ENCODE peak calls at places on chromosome 12, in eight cellular contexts. D, U, M, S, B, R, F and X are unnamed samples.

GRCh38 chr12:111367661-111368221 is 1.2 kb downstream of the PHETA1 start:
- DNase-seq in D (no peak), U (no peak), M (peak), S (no peak), B (no peak), R (peak), F (peak), X (no peak)

GRCh38 chr12:92085040-92085439 is 60.6 kb downstream of the BTG1 start:
- DNase-seq in D (no peak), U (no peak), M (no peak), S (no peak), B (no peak), R (no peak), F (no peak), X (no peak)

GRCh38 chr12:26402648-26403047 is 207.3 kb downstream of the SSPN start:
- DNase-seq in D (no peak), U (no peak), M (no peak), S (no peak), B (peak), R (no peak), F (no peak), X (peak)

GRCh38 chr12:81896771-81897170 is 137.6 kb upstream of the PPFIA2 start:
- DNase-seq in D (no peak), U (peak), M (peak), S (no peak), B (no peak), R (peak), F (no peak), X (no peak)

GRCh38 chr12:51482808-51483532 is 58.3 kb downstream of the SLC4A8 start:
- DNase-seq in D (no peak), U (no peak), M (no peak), S (no peak), B (no peak), R (no peak), F (no peak), X (no peak)

GRCh38 chr12:78375461-78375860 is 489.1 kb upstream of the SYT1 start:
- DNase-seq in D (no peak), U (no peak), M (no peak), S (no peak), B (no peak), R (no peak), F (no peak), X (no peak)

GRCh38 chr12:75868501-75868900 is 163.1 kb downstream of the PHLDA1 start:
- DNase-seq in D (no peak), U (no peak), M (no peak), S (no peak), B (no peak), R (no peak), F (no peak), X (no peak)

GRCh38 chr12:4250691-4251090 is 22.9 kb upstream of the CCND2 start:
- DNase-seq in D (no peak), U (no peak), M (no peak), S (no peak), B (no peak), R (no peak), F (no peak), X (no peak)

GRCh38 chr12:51531284-51531981 is 59.6 kb upstream of the SCN8A start:
- DNase-seq in D (no peak), U (no peak), M (no peak), S (no peak), B (no peak), R (no peak), F (no peak), X (no peak)

GRCh38 chr12:90048918-90049317 is 340.3 kb upstream of the ATP2B1 start:
- DNase-seq in D (no peak), U (no peak), M (no peak), S (no peak), B (no peak), R (no peak), F (no peak), X (no peak)

GRCh38 chr12:127485528-127485927 is 781.4 kb upstream of the TMEM132C start:
- DNase-seq in D (no peak), U (no peak), M (no peak), S (no peak), B (peak), R (peak), F (no peak), X (peak)

GRCh38 chr12:130372936-130373335 is 35.2 kb downstream of the PIWIL1 start:
- DNase-seq in D (no peak), U (no peak), M (no peak), S (no peak), B (no peak), R (no peak), F (no peak), X (no peak)

GRCh38 chr12:130655010-130655409 is 61.1 kb downstream of the RIMBP2 start:
- DNase-seq in D (no peak), U (no peak), M (no peak), S (no peak), B (no peak), R (no peak), F (peak), X (no peak)

GRCh38 chr12:9870311-9870866 is 1.2 kb upstream of the CLEC2B start:
- DNase-seq in D (no peak), U (no peak), M (peak), S (no peak), B (no peak), R (no peak), F (no peak), X (no peak)

GRCh38 chr12:24027352-24027751 is 77.9 kb upstream of the SOX5 start:
- DNase-seq in D (no peak), U (no peak), M (no peak), S (no peak), B (no peak), R (no peak), F (no peak), X (no peak)
- TF ChIP-seq CTCF in D (no peak), U (no peak), M (no peak), S (no peak), B (no peak), R (peak), F (no peak), X (no peak)

DNA sequence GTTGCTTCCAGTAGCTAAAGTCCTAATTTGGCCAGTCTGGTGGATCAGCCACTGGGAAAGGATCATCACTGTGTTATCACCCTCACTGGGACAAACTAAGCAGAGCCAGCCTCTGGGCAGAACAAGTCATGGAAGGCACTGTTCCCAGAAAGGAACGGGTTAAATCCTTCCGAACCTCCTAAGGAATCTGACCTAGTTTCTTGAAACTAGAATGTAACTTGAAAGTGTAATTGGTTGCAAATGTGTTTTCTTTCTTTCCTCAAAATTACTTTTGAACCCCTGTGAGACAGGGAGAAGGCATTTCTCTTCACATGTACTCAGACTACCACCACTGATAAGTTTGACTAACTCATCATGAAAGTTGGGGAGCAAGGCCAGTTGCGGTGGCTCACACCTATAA is 18.7 kb upstream of the KICS2 start:
- DNase-seq in D (no peak), U (no peak), M (no peak), S (no peak), B (no peak), R (no peak), F (no peak), X (no peak)
- H3K27ac ChIP-seq in D (no peak), U (no peak), M (no peak), S (no peak), B (no peak), R (no peak), F (no peak), X (no peak)

DNA sequence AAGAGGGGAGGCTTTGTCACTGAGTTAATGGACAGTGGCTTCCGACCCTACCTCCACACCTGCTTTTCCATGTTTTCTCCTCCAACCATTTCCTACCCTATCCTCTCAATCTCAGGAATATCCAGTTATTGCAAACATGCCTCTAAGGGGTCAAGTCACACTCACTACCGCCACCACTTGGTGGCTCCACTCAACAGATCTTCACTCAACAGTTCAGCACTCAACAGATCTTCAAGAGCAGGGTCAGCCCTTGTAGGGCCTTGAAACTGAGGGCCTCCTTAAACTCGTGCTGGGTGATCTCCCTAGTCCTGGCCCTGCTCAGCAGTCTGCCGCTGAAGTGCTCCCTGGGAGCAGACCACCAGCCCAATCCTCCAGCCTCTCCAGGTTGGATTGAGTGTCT is 14.2 kb downstream of the ZNF641 start:
- DNase-seq in D (no peak), U (peak), M (no peak), S (no peak), B (no peak), R (no peak), F (no peak), X (no peak)
- TF ChIP-seq CTCF in D (no peak), U (peak), M (peak), S (peak), B (peak), R (peak), F (no peak), X (no peak)

GRCh38 chr12:11015775-11016430 is 6.5 kb downstream of the TAS2R19 start:
- DNase-seq in D (no peak), U (no peak), M (no peak), S (no peak), B (peak), R (no peak), F (no peak), X (no peak)

GRCh38 chr12:11016937-11017336 is 5.5 kb downstream of the TAS2R19 start:
- DNase-seq in D (no peak), U (no peak), M (no peak), S (no peak), B (no peak), R (no peak), F (no peak), X (no peak)

DNA sequence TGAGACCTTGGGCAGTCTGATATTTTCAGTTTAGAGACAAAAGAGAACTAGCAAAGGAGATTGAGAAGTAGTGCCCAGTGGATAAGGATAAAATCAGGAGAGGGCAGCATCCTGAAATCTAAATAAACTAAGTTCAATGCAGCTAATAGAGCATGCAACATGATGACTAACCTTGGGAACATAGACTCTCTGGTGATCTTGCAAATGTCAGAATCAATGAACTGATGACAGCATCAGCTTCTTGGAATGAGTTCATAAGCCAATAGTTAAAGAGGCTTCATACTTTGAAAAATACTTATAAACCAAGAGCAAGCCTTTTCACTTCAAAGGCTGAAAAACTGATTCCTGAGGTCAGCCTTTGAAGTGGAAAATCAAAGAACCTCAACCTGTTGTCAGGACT is 8.2 kb downstream of the TAS2R19 start:
- DNase-seq in D (no peak), U (no peak), M (no peak), S (no peak), B (no peak), R (no peak), F (no peak), X (no peak)
- H3K27ac ChIP-seq in D (no peak), U (no peak), M (no peak), S (no peak), B (no peak), R (no peak), F (no peak), X (no peak)

GRCh38 chr12:569803-570236 is 93.4 kb downstream of the NINJ2 start:
- DNase-seq in D (peak), U (peak), M (peak), S (peak), B (peak), R (peak), F (peak), X (peak)
- TF ChIP-seq CTCF in D (peak), U (peak), M (peak), S (peak), B (peak), R (peak), F (peak), X (peak)

GRCh38 chr12:52876371-52876770 is 27.6 kb upstream of the KRT78 start:
- DNase-seq in D (no peak), U (no peak), M (no peak), S (no peak), B (no peak), R (no peak), F (no peak), X (peak)
- H3K27ac ChIP-seq in D (no peak), U (no peak), M (no peak), S (peak), B (no peak), R (no peak), F (no peak), X (peak)